ENCODE peak calls at places on chromosomes 2 and 18, in five cellular contexts. T, K, I, E and L are unnamed samples.

GRCh38 chr2:134189009-134189717 is 64.7 kb upstream of the MGAT5 start:
- DNase-seq in I (peak), T (no peak), K (no peak), E (peak), L (no peak)

GRCh38 chr2:86298411-86299390 is 38.7 kb downstream of the REEP1 start:
- DNase-seq in T (no peak), K (no peak), I (no peak), E (peak), L (no peak)

GRCh38 chr18:25298853-25299274 is 53.1 kb downstream of the ZNF521 start:
- DNase-seq in K (no peak), E (peak), T (no peak), I (peak), L (no peak)

GRCh38 chr2:174051741-174052638 is 86.8 kb upstream of the SP3 start:
- DNase-seq in K (no peak), E (peak), T (peak), I (peak), L (no peak)

GRCh38 chr18:69948919-69949537 is 1.4 kb upstream of the CD226 start:
- DNase-seq in K (no peak), T (peak), I (no peak), E (no peak), L (peak)

GRCh38 chr2:138486347-138487198 is 15.0 kb upstream of the SPOPL start:
- DNase-seq in T (no peak), E (no peak), I (no peak), K (no peak), L (no peak)

GRCh38 chr18:25348361-25349130 is 3.4 kb downstream of the ZNF521 start:
- DNase-seq in K (no peak), E (no peak), I (no peak), T (no peak), L (no peak)

GRCh38 chr2:149098722-149099121 is 60.2 kb downstream of the LYPD6B start:
- DNase-seq in T (no peak), I (no peak), K (no peak), E (peak), L (no peak)

GRCh38 chr2:28437918-28438317 is 45.3 kb downstream of the FOSL2 start:
- DNase-seq in I (no peak), E (no peak), T (no peak), K (no peak), L (no peak)

GRCh38 chr2:203328735-203329549 is 748 bp downstream of the ABI2 start:
- DNase-seq in T (peak), K (peak), I (peak), E (peak), L (peak)

GRCh38 chr18:38367473-38367872 is 801.9 kb upstream of the CELF4 start:
- DNase-seq in K (no peak), E (no peak), T (no peak), I (no peak), L (no peak)

GRCh38 chr18:45384137-45384998 is 230.9 kb upstream of the SLC14A2 start:
- DNase-seq in K (peak), I (peak), E (peak), T (peak), L (peak)

GRCh38 chr2:200797242-200797770 is 14.4 kb upstream of the BZW1 start:
- DNase-seq in I (no peak), K (no peak), T (no peak), E (no peak), L (no peak)

GRCh38 chr2:231617059-231617926 is 24.6 kb downstream of the TEX44 start:
- DNase-seq in T (no peak), K (no peak), I (peak), E (peak), L (no peak)

GRCh38 chr2:24454258-24454657 is 36.8 kb upstream of the NCOA1 start:
- DNase-seq in T (no peak), K (no peak), E (no peak), I (no peak), L (no peak)

GRCh38 chr18:567119-567518 is 13.1 kb upstream of the CETN1 start:
- DNase-seq in E (no peak), T (no peak), I (no peak), K (no peak), L (no peak)

GRCh38 chr2:235002198-235003095 is 50.6 kb downstream of the SH3BP4 start:
- DNase-seq in T (no peak), I (peak), K (no peak), E (no peak), L (peak)

GRCh38 chr2:47373747-47374146 is 29.2 kb upstream of the MSH2 start:
- DNase-seq in I (no peak), E (no peak), T (no peak), K (no peak), L (peak)

GRCh38 chr2:101356486-101356885 is 30.8 kb downstream of the CREG2 start:
- DNase-seq in K (no peak), E (peak), T (no peak), I (peak), L (no peak)

GRCh38 chr2:239964399-239965185 is 60.5 kb downstream of the NDUFA10 start:
- DNase-seq in K (no peak), E (no peak), I (no peak), T (no peak), L (no peak)

GRCh38 chr2:196168181-196168580 is 3.2 kb downstream of the STK17B start:
- DNase-seq in I (peak), K (no peak), T (peak), E (peak), L (no peak)

GRCh38 chr2:101729521-101730190 is 32.1 kb downstream of the MAP4K4 start:
- DNase-seq in K (no peak), I (no peak), T (no peak), E (no peak), L (no peak)

GRCh38 chr2:48414640-48414979 is 115.3 kb upstream of the STON1 start:
- DNase-seq in T (no peak), E (no peak), I (no peak), K (no peak), L (no peak)

GRCh38 chr2:151973901-151974199 is 125.0 kb downstream of the CACNB4 start:
- DNase-seq in T (no peak), I (peak), E (peak), K (no peak), L (peak)

GRCh38 chr18:5196253-5197031 is 615 bp downstream of the AKAIN1 start:
- DNase-seq in T (no peak), K (no peak), E (no peak), I (no peak), L (no peak)

GRCh38 chr2:108621087-108621559 is 86.9 kb downstream of the LIMS1 start:
- DNase-seq in T (no peak), K (peak), E (peak), I (peak), L (no peak)

GRCh38 chr2:239640676-239641580 is 240.1 kb upstream of the HDAC4 start:
- DNase-seq in E (no peak), T (no peak), K (no peak), I (no peak), L (no peak)

GRCh38 chr18:8619835-8620577 is 10.8 kb downstream of the RAB12 start:
- DNase-seq in E (no peak), I (no peak), K (no peak), T (no peak), L (no peak)

GRCh38 chr2:13413989-13414388 is 697.3 kb downstream of the TRIB2 start:
- DNase-seq in E (no peak), I (peak), K (no peak), T (no peak), L (no peak)

GRCh38 chr2:99615247-99615771 is 125.5 kb upstream of the REV1 start:
- DNase-seq in T (no peak), E (peak), K (no peak), I (no peak), L (no peak)

GRCh38 chr2:105431367-105432088 is 32.7 kb upstream of the FHL2 start:
- DNase-seq in T (no peak), K (no peak), E (no peak), I (no peak), L (peak)

GRCh38 chr2:12321017-12321641 is 395.6 kb upstream of the TRIB2 start:
- DNase-seq in I (peak), E (peak), T (no peak), K (no peak), L (peak)

GRCh38 chr18:2223859-2224258 is 347.4 kb downstream of the METTL4 start:
- DNase-seq in K (no peak), E (peak), T (peak), I (peak), L (peak)

GRCh38 chr18:39178171-39178570 is 1612.6 kb upstream of the CELF4 start:
- DNase-seq in K (no peak), E (no peak), I (no peak), T (no peak), L (no peak)

GRCh38 chr2:41283079-41283765 is 764.6 kb upstream of the PKDCC start:
- DNase-seq in E (peak), K (no peak), I (no peak), T (no peak), L (no peak)

GRCh38 chr2:204670124-204670523 is 124.8 kb downstream of the PARD3B start:
- DNase-seq in T (no peak), K (no peak), E (no peak), I (no peak), L (no peak)

GRCh38 chr2:238287702-238288649 is at the start of gene PER2:
- DNase-seq in K (peak), T (no peak), I (peak), E (peak), L (peak)

GRCh38 chr2:223050900-223051299 is 1.1 kb upstream of the KCNE4 start:
- DNase-seq in T (no peak), K (no peak), E (no peak), I (no peak), L (peak)